ENCODE peak calls at places on chromosome 7, in four cellular contexts. K is GM12878, I is H1, X is SK-N-SH. Z is an unnamed sample.

GRCh38 chr7:95454438-95454837 is 19.6 kb upstream of the PON2 start:
- DNase-seq in K (no peak), I (no peak), X (no peak), Z (no peak)

GRCh38 chr7:136405931-136406777 is 429.0 kb upstream of the MTPN start:
- DNase-seq in X (peak; percentile 65), K (no peak), I (no peak), Z (peak; percentile 90)

GRCh38 chr7:104963378-104963990 is 50.5 kb upstream of the KMT2E start:
- DNase-seq in K (no peak), X (no peak), I (no peak), Z (no peak)

GRCh38 chr7:1794888-1795542 is 124.9 kb downstream of the ELFN1 start:
- DNase-seq in K (no peak), I (no peak), X (no peak), Z (peak; percentile 3)

GRCh38 chr7:150943453-150943814 is 34.7 kb downstream of the KCNH2 start:
- DNase-seq in X (no peak), K (no peak), I (no peak), Z (no peak)

GRCh38 chr7:265192-265997 is 24.6 kb upstream of the FOXL3 start:
- DNase-seq in X (no peak), K (no peak), I (no peak), Z (no peak)

GRCh38 chr7:139370301-139370942 is 10.7 kb downstream of the LUC7L2 start:
- DNase-seq in X (no peak), I (no peak), K (no peak), Z (no peak)

GRCh38 chr7:48274662-48275061 is 103.4 kb downstream of the ABCA13 start:
- DNase-seq in I (no peak), K (no peak), X (no peak), Z (no peak)

GRCh38 chr7:6143997-6144396 is 112.8 kb downstream of the ANKRD61 start:
- DNase-seq in K (no peak), I (no peak), X (no peak), Z (no peak)

GRCh38 chr7:18524248-18524647 is 28.7 kb downstream of the HDAC9 start:
- DNase-seq in I (no peak), K (no peak), X (no peak), Z (no peak)

GRCh38 chr7:780056-780455 is 52.2 kb upstream of the SUN1 start:
- DNase-seq in X (no peak), I (no peak), K (no peak), Z (no peak)

GRCh38 chr7:39589323-39590111 is 23.3 kb downstream of the YAE1 start:
- DNase-seq in I (no peak), X (no peak), K (peak; percentile 45), Z (no peak)

GRCh38 chr7:86301301-86301700 is 342.4 kb upstream of the GRM3 start:
- DNase-seq in K (no peak), X (no peak), I (no peak), Z (no peak)

GRCh38 chr7:45211066-45211465 is 53.5 kb downstream of the RAMP3 start:
- DNase-seq in K (no peak), I (no peak), X (no peak), Z (no peak)

GRCh38 chr7:108598153-108598552 is 28.5 kb downstream of the DNAJB9 start:
- DNase-seq in X (no peak), I (no peak), K (no peak), Z (no peak)

GRCh38 chr7:139984642-139985539 is 77.9 kb downstream of the PARP12 start:
- DNase-seq in X (no peak), I (no peak), K (no peak), Z (no peak)

GRCh38 chr7:65477326-65477725 is 103.7 kb downstream of the ZNF92 start:
- DNase-seq in X (peak; percentile 67), K (no peak), I (peak; percentile 84), Z (no peak)

GRCh38 chr7:57426629-57427003 is 23.4 kb upstream of the ZNF716 start:
- DNase-seq in I (no peak), X (no peak), K (no peak), Z (no peak)

GRCh38 chr7:43195768-43196167 is 83.3 kb downstream of the HECW1 start:
- DNase-seq in K (no peak), I (no peak), X (no peak), Z (no peak)

GRCh38 chr7:146510088-146510680 is 393.6 kb downstream of the CNTNAP2 start:
- DNase-seq in X (no peak), I (no peak), K (no peak), Z (no peak)

GRCh38 chr7:137476937-137477336 is 133.4 kb upstream of the PTN start:
- DNase-seq in X (no peak), I (no peak), K (no peak), Z (no peak)

GRCh38 chr7:91314591-91315323 is 50.5 kb downstream of the FZD1 start:
- DNase-seq in X (no peak), I (no peak), K (no peak), Z (no peak)

GRCh38 chr7:44977304-44977858 is 1.4 kb downstream of the MYO1G start:
- DNase-seq in I (no peak), X (no peak), K (no peak), Z (no peak)

GRCh38 chr7:73742753-73743641 is 4.4 kb upstream of the ABHD11 start:
- DNase-seq in I (peak; percentile 98), K (no peak), X (peak; percentile 44), Z (no peak)
- H3K9ac ChIP-seq in I (peak overlapping the region; percentile 94), K (no peak overlapping the region), X (no peak overlapping the region), Z (no peak overlapping the region)

DNA sequence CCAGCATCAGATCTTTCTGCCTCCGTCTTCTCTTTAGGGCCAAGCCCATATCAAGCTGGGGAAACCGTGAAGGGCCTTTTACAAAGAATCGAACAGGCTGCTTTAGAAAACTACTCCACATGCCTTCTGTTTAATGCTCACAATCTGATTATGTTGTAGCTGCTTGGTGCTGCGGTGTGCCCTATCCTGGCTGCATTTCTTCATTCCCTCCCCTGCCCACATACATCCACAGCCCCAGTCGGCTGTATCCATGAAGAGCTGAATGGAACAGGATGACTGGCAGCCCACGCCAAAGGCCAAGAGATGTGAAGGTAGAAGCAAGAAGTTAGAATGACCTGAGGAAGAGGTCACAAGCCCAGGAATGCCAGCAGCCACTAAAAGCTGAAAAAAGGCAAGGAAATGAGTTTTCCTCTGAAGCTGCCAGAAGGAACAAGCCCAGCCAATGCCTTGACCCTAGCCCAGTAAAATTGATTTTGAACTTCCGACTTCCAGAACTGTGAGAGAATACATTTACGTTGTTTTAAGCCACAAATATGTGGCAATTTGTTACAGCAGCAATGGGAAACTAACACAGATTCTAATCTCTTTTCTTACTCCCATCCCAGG is 22.2 kb downstream of the TAS2R41 start:
- DNase-seq in X (no peak), K (no peak), I (no peak), Z (no peak)
- TF ChIP-seq POLR2AphosphoS5 in X (peak; percentile 68), K (no peak), I (no peak), Z (no peak)

DNA sequence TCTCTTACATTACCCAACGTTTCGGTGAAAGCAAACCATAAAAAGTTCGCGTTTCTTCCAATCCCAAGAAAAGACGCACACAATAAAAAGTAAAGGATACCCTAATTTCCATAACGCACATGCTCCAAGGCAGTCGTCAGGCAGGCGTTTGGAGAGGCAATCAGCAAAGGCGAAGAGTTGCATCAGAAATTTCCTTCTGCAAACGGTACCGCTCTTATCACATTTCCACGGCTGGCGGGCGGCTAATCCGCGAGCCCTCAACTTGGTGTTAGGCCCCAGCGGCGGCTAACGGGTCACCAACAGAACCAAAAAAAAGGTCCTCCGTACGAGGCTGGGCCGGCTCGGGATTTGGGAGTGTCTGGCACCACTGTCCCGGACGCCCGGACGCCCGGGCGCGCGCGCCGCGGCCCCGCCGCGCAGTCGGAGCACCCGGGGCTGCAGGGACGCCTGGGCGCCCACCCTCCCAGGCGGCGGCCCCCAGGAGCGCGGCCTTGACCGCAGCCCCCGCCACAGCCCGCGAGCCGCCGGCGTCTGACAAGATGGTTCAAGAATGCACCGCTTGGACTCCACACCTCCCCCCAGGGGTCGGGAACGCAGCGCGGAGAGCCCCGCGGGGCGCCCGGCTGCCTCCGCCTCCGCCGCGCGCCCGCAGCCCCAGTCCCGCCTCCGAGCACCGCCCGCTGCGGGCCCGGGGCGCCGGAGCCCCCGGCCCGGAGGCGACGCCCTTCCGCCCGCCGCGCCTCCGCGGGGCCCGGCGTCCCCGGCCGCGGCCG is 9.8 kb upstream of the GRB10 start:
- DNase-seq in I (no peak), K (no peak), X (peak; percentile 58), Z (peak; percentile 52)
- H3K9ac ChIP-seq in I (peak overlapping the region; percentile 54), K (no peak overlapping the region), X (peak overlapping the region; percentile 80), Z (peak overlapping the region; percentile 91)

GRCh38 chr7:92835140-92835850 is 1.1 kb downstream of the CDK6 start:
- DNase-seq in X (peak; percentile 66), I (no peak), K (no peak), Z (no peak)
- TF ChIP-seq POLR2AphosphoS5 in X (peak; percentile 46), I (no peak), K (peak; percentile 62), Z (no peak)

DNA sequence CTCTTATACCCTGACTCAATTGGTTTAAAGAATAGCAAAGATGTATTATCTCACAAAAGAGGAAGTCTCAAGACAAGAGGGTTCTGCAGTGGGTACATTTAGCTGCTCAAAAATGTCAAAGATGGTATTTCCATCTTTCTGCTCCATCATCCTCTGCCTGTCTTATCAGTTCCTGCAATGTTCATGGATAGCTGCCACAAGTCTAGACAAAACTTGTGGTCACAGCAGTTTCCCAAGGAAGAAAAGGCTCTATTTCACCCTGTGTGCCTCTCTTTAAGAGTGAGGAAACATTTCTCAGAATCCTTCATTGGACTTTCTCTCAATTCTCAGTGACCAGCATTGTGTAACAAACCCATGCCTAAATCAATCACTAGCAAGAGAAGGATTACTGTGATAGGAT is 634.2 kb upstream of the AUTS2 start:
- DNase-seq in K (no peak), I (no peak), X (no peak), Z (no peak)
- H3K9ac ChIP-seq in K (no peak overlapping the region), I (no peak overlapping the region), X (no peak overlapping the region), Z (no peak overlapping the region)

GRCh38 chr7:117718116-117718515 is 155.1 kb downstream of the CTTNBP2 start:
- DNase-seq in X (no peak), I (no peak), K (no peak), Z (no peak)
- TF ChIP-seq POLR2AphosphoS5 in X (no peak), I (no peak), K (no peak), Z (no peak)

DNA sequence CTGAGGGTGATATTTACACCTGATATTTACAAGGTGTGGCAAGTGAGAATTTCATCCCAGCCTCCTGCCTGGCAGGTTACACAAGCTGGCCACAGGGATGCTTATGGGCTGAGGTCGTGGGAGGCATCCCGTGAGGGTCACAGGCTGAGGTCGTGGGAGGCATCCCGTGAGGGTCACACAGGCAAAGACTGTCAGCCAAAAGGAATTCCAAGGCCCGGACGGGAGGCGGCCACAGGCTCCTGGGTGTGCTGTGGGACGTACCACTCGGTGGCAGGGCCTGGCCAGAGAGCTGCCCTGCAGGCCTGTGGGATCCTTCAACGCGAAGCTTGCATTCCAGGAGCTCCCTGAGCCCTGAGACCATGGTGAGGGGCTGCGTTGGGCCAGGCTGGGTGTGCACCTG is 460.6 kb downstream of the DNAJB6 start:
- DNase-seq in X (no peak), I (no peak), K (no peak), Z (no peak)
- H3K9ac ChIP-seq in X (no peak overlapping the region), I (no peak overlapping the region), K (no peak overlapping the region), Z (no peak overlapping the region)

GRCh38 chr7:130490888-130491771 is 755 bp upstream of the MEST start:
- DNase-seq in I (peak; percentile 86), K (no peak), X (peak; percentile 87), Z (no peak)
- TF ChIP-seq POLR2AphosphoS5 in I (no peak), K (no peak), X (no peak), Z (no peak)